ENCODE peak calls at places on chromosomes 13 and 19, in six cellular contexts. V is heart right ventricle, D is thyroid gland, I is PC-3, T is neural progenitor cell, R is AG09309. C is an unnamed sample.

GRCh38 chr19:19083413-19084178 is 19.8 kb downstream of the SLC25A42 start:
- DNase-seq in V (peak), D (peak), I (no peak), T (no peak), R (no peak), C (no peak)

GRCh38 chr13:28522871-28523270 is 27.9 kb upstream of the FLT1 start:
- DNase-seq in V (no peak), D (peak), I (no peak), T (no peak), R (no peak), C (no peak)

GRCh38 chr13:65555973-65556372 is 1674.2 kb downstream of the PCDH9 start:
- DNase-seq in V (no peak), D (no peak), I (no peak), T (no peak), R (no peak), C (no peak)

GRCh38 chr13:90416519-90416918 is 931.0 kb upstream of the MIR17HG start:
- DNase-seq in V (no peak), D (peak), I (peak), T (no peak), R (peak), C (peak)

GRCh38 chr19:2180881-2181617 is 17.3 kb downstream of the DOT1L start:
- DNase-seq in V (no peak), D (no peak), I (no peak), T (no peak), R (no peak), C (no peak)

GRCh38 chr13:106471957-106472543 is 63.4 kb downstream of the EFNB2 start:
- DNase-seq in V (peak), D (peak), I (peak), T (peak), R (peak), C (peak)

GRCh38 chr19:29708553-29709439 is 6.3 kb downstream of the C19orf12 start:
- DNase-seq in V (no peak), D (no peak), I (no peak), T (no peak), R (no peak), C (no peak)

GRCh38 chr13:73061478-73062275 is 2.9 kb downstream of the KLF5 start:
- DNase-seq in V (no peak), D (peak), I (no peak), T (no peak), R (no peak), C (no peak)

GRCh38 chr19:49224856-49225255 is 67.3 kb downstream of the TRPM4 start:
- DNase-seq in V (no peak), D (peak), I (peak), T (peak), R (no peak), C (no peak)

GRCh38 chr19:923551-924211 is 2.2 kb upstream of the ARID3A start:
- DNase-seq in V (no peak), D (no peak), I (no peak), T (no peak), R (no peak), C (no peak)

GRCh38 chr13:33204130-33204927 is 81.2 kb downstream of the STARD13 start:
- DNase-seq in V (peak), D (peak), I (no peak), T (no peak), R (peak), C (no peak)

GRCh38 chr19:47272448-47273312 is 2.0 kb upstream of the INAFM1 start:
- DNase-seq in V (peak), D (peak), I (peak), T (peak), R (peak), C (no peak)

GRCh38 chr19:46049597-46049996 is 8.8 kb upstream of the IGFL4 start:
- DNase-seq in V (no peak), D (no peak), I (no peak), T (no peak), R (no peak), C (no peak)

GRCh38 chr19:3655402-3656072 is 28.9 kb upstream of the CACTIN start:
- DNase-seq in V (no peak), D (no peak), I (peak), T (no peak), R (peak), C (peak)

GRCh38 chr19:17575871-17576757 is 20.7 kb downstream of the COLGALT1 start:
- DNase-seq in V (no peak), D (no peak), I (no peak), T (no peak), R (no peak), C (no peak)

GRCh38 chr13:97506511-97506910 is 72.5 kb downstream of the RAP2A start:
- DNase-seq in V (no peak), D (no peak), I (no peak), T (no peak), R (peak), C (no peak)

GRCh38 chr19:6723738-6724137 is 3.3 kb upstream of the C3 start:
- DNase-seq in V (no peak), D (no peak), I (no peak), T (no peak), R (no peak), C (no peak)

GRCh38 chr13:48542581-48543341 is 9.9 kb upstream of the RCBTB2 start:
- DNase-seq in V (peak), D (peak), I (no peak), T (peak), R (no peak), C (no peak)

GRCh38 chr13:77022341-77022740 is 4.6 kb downstream of the FBXL3 start:
- DNase-seq in V (no peak), D (peak), I (no peak), T (no peak), R (no peak), C (no peak)

GRCh38 chr13:20404488-20405222 is 121.0 kb downstream of the CRYL1 start:
- DNase-seq in V (no peak), D (no peak), I (no peak), T (no peak), R (no peak), C (no peak)

GRCh38 chr13:22325761-22326160 is 654.9 kb downstream of the FGF9 start:
- DNase-seq in V (no peak), D (no peak), I (no peak), T (no peak), R (no peak), C (no peak)

GRCh38 chr19:31448221-31448657 is 99.0 kb upstream of the TSHZ3 start:
- DNase-seq in V (peak), D (peak), I (no peak), T (no peak), R (peak), C (peak)

GRCh38 chr19:3648037-3648905 is 21.7 kb upstream of the CACTIN start:
- DNase-seq in V (no peak), D (no peak), I (no peak), T (no peak), R (no peak), C (no peak)

GRCh38 chr19:7869910-7870511 is 4.2 kb downstream of the PRR36 start:
- DNase-seq in V (peak), D (peak), I (peak), T (peak), R (no peak), C (no peak)

GRCh38 chr19:58394821-58395219 is 636 bp upstream of the RNF225 start:
- DNase-seq in V (no peak), D (no peak), I (peak), T (no peak), R (no peak), C (no peak)

GRCh38 chr13:21913010-21913409 is 242.1 kb downstream of the FGF9 start:
- DNase-seq in V (no peak), D (no peak), I (no peak), T (peak), R (no peak), C (no peak)

GRCh38 chr19:3350014-3350663 is 16.2 kb upstream of the NFIC start:
- DNase-seq in V (no peak), D (peak), I (peak), T (no peak), R (no peak), C (no peak)

GRCh38 chr13:49554387-49554786 is 31.0 kb downstream of the RCBTB1 start:
- DNase-seq in V (no peak), D (no peak), I (no peak), T (no peak), R (no peak), C (no peak)

GRCh38 chr19:46015080-46015960 is 7.5 kb downstream of the PGLYRP1 start:
- DNase-seq in V (peak), D (peak), I (no peak), T (peak), R (no peak), C (no peak)

GRCh38 chr19:30419581-30420180 is 47.5 kb downstream of the ZNF536 start:
- DNase-seq in V (no peak), D (no peak), I (no peak), T (no peak), R (no peak), C (no peak)

GRCh38 chr19:6731822-6732221 is 5.6 kb downstream of the GPR108 start:
- DNase-seq in V (no peak), D (no peak), I (no peak), T (no peak), R (no peak), C (no peak)

GRCh38 chr19:38224014-38224862 is at the start of gene DPF1:
- DNase-seq in V (peak), D (no peak), I (peak), T (peak), R (no peak), C (no peak)

GRCh38 chr13:38685974-38686571 is 804 bp upstream of the FREM2 start:
- DNase-seq in V (no peak), D (peak), I (peak), T (peak), R (no peak), C (no peak)

GRCh38 chr19:16342002-16342715 is 17.5 kb downstream of the KLF2 start:
- DNase-seq in V (peak), D (peak), I (no peak), T (no peak), R (no peak), C (no peak)

GRCh38 chr19:31174948-31175347 is 174.3 kb downstream of the TSHZ3 start:
- DNase-seq in V (no peak), D (no peak), I (no peak), T (peak), R (no peak), C (no peak)

GRCh38 chr13:27079421-27079958 is 92.1 kb downstream of the USP12 start:
- DNase-seq in V (no peak), D (no peak), I (no peak), T (peak), R (peak), C (peak)

GRCh38 chr19:54345938-54346386 is 7.0 kb upstream of the LILRA4 start:
- DNase-seq in V (no peak), D (no peak), I (no peak), T (no peak), R (no peak), C (no peak)

DNA sequence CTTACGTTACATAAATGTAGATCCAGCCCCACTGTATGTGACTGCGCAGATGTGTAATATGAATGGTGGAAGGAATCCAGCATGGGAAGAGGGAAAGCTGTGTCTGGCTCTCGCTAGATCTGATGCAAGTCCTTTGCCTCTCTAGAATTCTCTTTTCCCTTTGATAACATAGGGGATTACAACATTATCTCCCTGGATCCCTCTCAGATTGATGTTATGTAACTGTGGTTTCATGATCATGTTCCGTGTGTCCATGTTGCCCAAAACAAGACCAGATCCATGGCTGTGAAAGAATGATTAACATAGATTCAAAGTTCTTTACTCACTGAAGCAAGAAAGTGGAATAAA is 184.0 kb upstream of the UBL3 start:
- DNase-seq in V (no peak), D (no peak), I (no peak), T (no peak), R (peak), C (no peak)
- TF ChIP-seq CTCF in V (no peak), D (no peak), I (no peak), T (no peak), R (no peak), C (no peak)

GRCh38 chr13:113743366-113744195 is 15.4 kb upstream of the TMEM255B start:
- DNase-seq in V (no peak), D (no peak), I (no peak), T (no peak), R (no peak), C (no peak)

GRCh38 chr13:113740661-113741060 is 18.4 kb upstream of the TMEM255B start:
- DNase-seq in V (no peak), D (no peak), I (no peak), T (no peak), R (no peak), C (no peak)

GRCh38 chr13:113742445-113743120 is 16.4 kb upstream of the TMEM255B start:
- DNase-seq in V (no peak), D (no peak), I (peak), T (no peak), R (no peak), C (peak)

GRCh38 chr13:113741101-113741731 is 17.8 kb upstream of the TMEM255B start:
- DNase-seq in V (no peak), D (no peak), I (no peak), T (no peak), R (no peak), C (no peak)

GRCh38 chr13:113742000-113742441 is 17.0 kb upstream of the TMEM255B start:
- DNase-seq in V (no peak), D (peak), I (peak), T (peak), R (no peak), C (peak)
- TF ChIP-seq CTCF in V (no peak), D (peak), I (no peak), T (peak), R (peak), C (peak)

GRCh38 chr19:50383307-50383851 is 768 bp upstream of the POLD1 start:
- DNase-seq in V (no peak), D (no peak), I (no peak), T (no peak), R (no peak), C (no peak)
- TF ChIP-seq CTCF in V (no peak), D (no peak), I (no peak), T (no peak), R (no peak), C (no peak)

DNA sequence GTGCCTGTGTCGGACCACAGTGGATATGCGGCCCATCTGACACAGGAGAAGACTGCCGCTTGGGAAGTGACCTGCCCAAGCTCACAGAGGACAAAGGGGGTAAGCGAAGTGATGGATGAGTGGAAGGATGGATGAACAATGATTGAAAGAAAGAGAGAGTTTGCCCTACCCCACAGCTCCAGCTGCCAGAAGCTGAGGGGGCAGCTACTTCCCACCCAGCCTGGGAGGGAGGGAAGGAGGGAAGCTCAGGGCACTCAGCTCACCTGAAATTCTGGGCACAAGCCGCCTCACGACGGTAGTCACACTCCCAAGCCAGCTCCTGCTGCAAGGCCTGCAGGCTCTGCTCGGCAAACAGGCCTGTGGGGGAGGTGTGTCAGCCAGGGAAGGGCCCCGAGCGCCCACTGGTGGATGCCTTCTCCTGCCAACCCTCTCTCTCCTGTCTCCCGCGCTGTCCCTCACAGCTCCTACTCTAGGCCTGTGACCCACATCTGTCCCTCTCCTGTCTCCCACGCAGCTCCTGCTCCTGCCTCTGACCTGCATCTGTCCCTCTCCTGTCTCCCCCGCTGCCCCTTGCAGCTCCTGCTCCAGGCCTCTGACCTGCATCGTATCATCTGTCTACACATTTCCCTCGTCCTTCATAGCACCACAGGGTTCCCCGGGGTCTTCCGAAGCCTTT is 12.0 kb upstream of the NUMBL start:
- DNase-seq in V (peak), D (no peak), I (peak), T (peak), R (no peak), C (no peak)
- TF ChIP-seq CTCF in V (peak), D (no peak), I (peak), T (peak), R (no peak), C (peak)

GRCh38 chr19:43124360-43124759 is 41.9 kb upstream of the PSG2 start:
- DNase-seq in V (no peak), D (no peak), I (no peak), T (no peak), R (no peak), C (no peak)
- TF ChIP-seq CTCF in V (no peak), D (no peak), I (peak), T (no peak), R (peak), C (no peak)

GRCh38 chr19:55632463-55632834 is 8.1 kb upstream of the ZNF784 start:
- DNase-seq in V (peak), D (peak), I (peak), T (peak), R (peak), C (peak)
- TF ChIP-seq CTCF in V (peak), D (peak), I (peak), T (peak), R (peak), C (peak)

GRCh38 chr13:46799139-46799538 is 2.2 kb upstream of the ESD start:
- DNase-seq in V (no peak), D (no peak), I (no peak), T (no peak), R (no peak), C (no peak)

GRCh38 chr13:46801831-46802230 is 4.9 kb upstream of the ESD start:
- DNase-seq in V (no peak), D (no peak), I (peak), T (no peak), R (no peak), C (no peak)

GRCh38 chr13:46803586-46803985 is 6.6 kb upstream of the ESD start:
- DNase-seq in V (no peak), D (no peak), I (no peak), T (no peak), R (no peak), C (no peak)

GRCh38 chr13:46804391-46804815 is 7.4 kb upstream of the ESD start:
- DNase-seq in V (no peak), D (no peak), I (peak), T (no peak), R (peak), C (peak)
- TF ChIP-seq CTCF in V (no peak), D (no peak), I (no peak), T (no peak), R (peak), C (no peak)

GRCh38 chr13:71754407-71754974 is 112.5 kb downstream of the DACH1 start:
- DNase-seq in V (peak), D (no peak), I (no peak), T (no peak), R (no peak), C (no peak)
- TF ChIP-seq CTCF in V (no peak), D (peak), I (peak), T (peak), R (no peak), C (no peak)

C was measured in kidney epithelial cell.